ENCODE peak calls at places on chromosomes 7 and 10, in five cellular contexts. One of them, this sample, is unnamed.

GRCh38 chr7:141477866-141478265 is 73.3 kb upstream of the AGK start:
- DNase-seq in mucosa of descending colon: no peak
- DNase-seq in A549: no peak
- DNase-seq in neural progenitor cell: no peak
- DNase-seq in fibroblast of lung: peak
- DNase-seq in this sample: no peak

GRCh38 chr7:129160161-129160911 is 15.8 kb downstream of the TSPAN33 start:
- DNase-seq in mucosa of descending colon: no peak
- DNase-seq in fibroblast of lung: no peak
- DNase-seq in A549: no peak
- DNase-seq in neural progenitor cell: peak
- DNase-seq in this sample: no peak

GRCh38 chr7:103762361-103762760 is 227.1 kb downstream of the RELN start:
- DNase-seq in fibroblast of lung: no peak
- DNase-seq in A549: no peak
- DNase-seq in mucosa of descending colon: no peak
- DNase-seq in neural progenitor cell: no peak
- DNase-seq in this sample: no peak

GRCh38 chr10:91071786-91072185 is 148.7 kb upstream of the PCGF5 start:
- DNase-seq in fibroblast of lung: no peak
- DNase-seq in mucosa of descending colon: no peak
- DNase-seq in A549: no peak
- DNase-seq in neural progenitor cell: no peak
- DNase-seq in this sample: no peak

GRCh38 chr7:139650429-139651100 is 127.1 kb downstream of the CLEC2L start:
- DNase-seq in neural progenitor cell: no peak
- DNase-seq in mucosa of descending colon: no peak
- DNase-seq in fibroblast of lung: peak
- DNase-seq in A549: no peak
- DNase-seq in this sample: no peak

GRCh38 chr10:77801474-77802238 is 124.9 kb downstream of the DLG5 start:
- DNase-seq in fibroblast of lung: peak
- DNase-seq in mucosa of descending colon: no peak
- DNase-seq in A549: no peak
- DNase-seq in neural progenitor cell: no peak
- DNase-seq in this sample: no peak

GRCh38 chr10:3805227-3805790 is 20.3 kb upstream of the KLF6 start:
- DNase-seq in mucosa of descending colon: peak
- DNase-seq in A549: peak
- DNase-seq in neural progenitor cell: no peak
- DNase-seq in fibroblast of lung: peak
- DNase-seq in this sample: no peak

GRCh38 chr7:129773328-129773731 is 161.8 kb downstream of the NRF1 start:
- DNase-seq in neural progenitor cell: no peak
- DNase-seq in fibroblast of lung: no peak
- DNase-seq in A549: no peak
- DNase-seq in mucosa of descending colon: no peak
- DNase-seq in this sample: no peak

GRCh38 chr10:125038637-125039036 is 96.7 kb downstream of the ZRANB1 start:
- DNase-seq in mucosa of descending colon: peak
- DNase-seq in fibroblast of lung: no peak
- DNase-seq in A549: peak
- DNase-seq in neural progenitor cell: no peak
- DNase-seq in this sample: no peak

GRCh38 chr7:115230882-115231508 is 309.1 kb downstream of the MDFIC start:
- DNase-seq in neural progenitor cell: no peak
- DNase-seq in mucosa of descending colon: no peak
- DNase-seq in A549: peak
- DNase-seq in fibroblast of lung: peak
- DNase-seq in this sample: peak

GRCh38 chr10:132382231-132382922 is 14.6 kb upstream of the PWWP2B start:
- DNase-seq in neural progenitor cell: no peak
- DNase-seq in mucosa of descending colon: no peak
- DNase-seq in A549: no peak
- DNase-seq in fibroblast of lung: peak
- DNase-seq in this sample: peak

GRCh38 chr7:79732535-79732934 is 279.1 kb upstream of the MAGI2 start:
- DNase-seq in neural progenitor cell: no peak
- DNase-seq in A549: no peak
- DNase-seq in fibroblast of lung: no peak
- DNase-seq in mucosa of descending colon: no peak
- DNase-seq in this sample: no peak

GRCh38 chr7:74033372-74034311 is 5.7 kb downstream of the ELN start:
- DNase-seq in fibroblast of lung: peak
- DNase-seq in neural progenitor cell: peak
- DNase-seq in mucosa of descending colon: peak
- DNase-seq in A549: no peak
- DNase-seq in this sample: no peak

GRCh38 chr7:42736931-42737330 is 174.9 kb downstream of the C7orf25 start:
- DNase-seq in neural progenitor cell: peak
- DNase-seq in A549: peak
- DNase-seq in mucosa of descending colon: no peak
- DNase-seq in fibroblast of lung: no peak
- DNase-seq in this sample: no peak

GRCh38 chr7:155811560-155811894 is 736 bp downstream of the SHH start:
- DNase-seq in A549: no peak
- DNase-seq in neural progenitor cell: peak
- DNase-seq in fibroblast of lung: no peak
- DNase-seq in mucosa of descending colon: peak
- DNase-seq in this sample: no peak

GRCh38 chr7:150439926-150440325 is 10.5 kb upstream of the GIMAP8 start:
- DNase-seq in fibroblast of lung: peak
- DNase-seq in neural progenitor cell: no peak
- DNase-seq in A549: no peak
- DNase-seq in mucosa of descending colon: no peak
- DNase-seq in this sample: peak

GRCh38 chr7:93558705-93559614 is 15.6 kb downstream of the CALCR start:
- DNase-seq in neural progenitor cell: no peak
- DNase-seq in mucosa of descending colon: no peak
- DNase-seq in A549: no peak
- DNase-seq in fibroblast of lung: peak
- DNase-seq in this sample: no peak

GRCh38 chr10:17126327-17126726 is 3.3 kb downstream of the CUBN start:
- DNase-seq in neural progenitor cell: no peak
- DNase-seq in fibroblast of lung: no peak
- DNase-seq in mucosa of descending colon: no peak
- DNase-seq in A549: no peak
- DNase-seq in this sample: no peak

DNA sequence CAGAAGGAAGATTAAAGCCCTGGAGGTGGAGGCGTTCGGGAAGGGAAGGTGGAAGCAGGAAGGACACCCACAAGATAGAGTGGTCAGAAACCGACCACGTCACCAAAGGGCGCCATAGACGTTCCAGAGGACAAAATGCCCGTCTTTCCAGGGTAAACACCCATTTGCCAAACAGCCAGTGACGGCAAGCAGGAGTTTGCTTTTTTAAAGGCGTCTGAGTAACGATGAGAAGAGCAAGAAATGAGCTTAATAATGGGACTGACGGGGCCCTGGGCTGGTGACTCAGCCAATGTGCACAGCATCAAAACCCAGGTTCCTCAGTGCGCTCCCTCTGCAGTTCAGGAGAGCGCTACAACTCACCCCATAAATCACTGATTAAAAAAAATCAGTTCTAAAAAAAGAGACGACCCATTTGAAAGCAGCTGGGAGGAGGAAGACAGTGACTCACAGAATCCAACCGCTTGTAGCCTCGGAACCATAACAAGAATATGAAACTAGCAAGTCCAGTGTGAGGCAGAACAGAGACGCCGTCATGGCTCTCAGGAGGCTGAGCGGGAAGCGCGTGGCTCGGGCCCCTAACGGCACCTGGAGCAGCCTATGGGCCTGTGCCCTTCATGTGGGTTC is 5.9 kb downstream of the DIP2C start:
- DNase-seq in neural progenitor cell: no peak
- DNase-seq in mucosa of descending colon: no peak
- DNase-seq in fibroblast of lung: peak
- DNase-seq in A549: peak
- DNase-seq in this sample: peak
- TF ChIP-seq CTCF in neural progenitor cell: no peak
- TF ChIP-seq CTCF in mucosa of descending colon: no peak
- TF ChIP-seq CTCF in fibroblast of lung: no peak
- TF ChIP-seq CTCF in A549: peak
- TF ChIP-seq CTCF in this sample: peak

GRCh38 chr7:45192546-45193177 is 35.1 kb downstream of the RAMP3 start:
- DNase-seq in fibroblast of lung: no peak
- DNase-seq in A549: no peak
- DNase-seq in mucosa of descending colon: no peak
- DNase-seq in neural progenitor cell: no peak
- DNase-seq in this sample: no peak
- H3K4me3 ChIP-seq in fibroblast of lung: no peak
- H3K4me3 ChIP-seq in A549: no peak
- H3K4me3 ChIP-seq in mucosa of descending colon: no peak
- H3K4me3 ChIP-seq in neural progenitor cell: no peak
- H3K4me3 ChIP-seq in this sample: no peak

GRCh38 chr10:70508912-70509366 is 30.4 kb downstream of the PALD1 start:
- DNase-seq in fibroblast of lung: peak
- DNase-seq in mucosa of descending colon: peak
- DNase-seq in neural progenitor cell: peak
- DNase-seq in A549: no peak
- DNase-seq in this sample: no peak
- TF ChIP-seq CTCF in fibroblast of lung: no peak
- TF ChIP-seq CTCF in mucosa of descending colon: no peak
- TF ChIP-seq CTCF in neural progenitor cell: peak
- TF ChIP-seq CTCF in A549: no peak
- TF ChIP-seq CTCF in this sample: peak

GRCh38 chr7:111918461-111918860 is 287.7 kb downstream of the DOCK4 start:
- DNase-seq in mucosa of descending colon: no peak
- DNase-seq in neural progenitor cell: no peak
- DNase-seq in A549: no peak
- DNase-seq in fibroblast of lung: no peak
- DNase-seq in this sample: no peak

GRCh38 chr7:111920329-111920728 is 285.9 kb downstream of the DOCK4 start:
- DNase-seq in neural progenitor cell: no peak
- DNase-seq in mucosa of descending colon: no peak
- DNase-seq in A549: no peak
- DNase-seq in fibroblast of lung: no peak
- DNase-seq in this sample: no peak

GRCh38 chr7:111919164-111919563 is 287.0 kb downstream of the DOCK4 start:
- DNase-seq in fibroblast of lung: no peak
- DNase-seq in A549: no peak
- DNase-seq in neural progenitor cell: no peak
- DNase-seq in mucosa of descending colon: no peak
- DNase-seq in this sample: no peak

GRCh38 chr7:111914287-111914686 is 291.9 kb downstream of the DOCK4 start:
- DNase-seq in neural progenitor cell: no peak
- DNase-seq in mucosa of descending colon: no peak
- DNase-seq in fibroblast of lung: no peak
- DNase-seq in A549: no peak
- DNase-seq in this sample: no peak

GRCh38 chr7:111919690-111920179 is 286.5 kb downstream of the DOCK4 start:
- DNase-seq in fibroblast of lung: peak
- DNase-seq in neural progenitor cell: no peak
- DNase-seq in A549: no peak
- DNase-seq in mucosa of descending colon: no peak
- DNase-seq in this sample: no peak
- H3K4me3 ChIP-seq in fibroblast of lung: no peak
- H3K4me3 ChIP-seq in neural progenitor cell: no peak
- H3K4me3 ChIP-seq in A549: no peak
- H3K4me3 ChIP-seq in mucosa of descending colon: no peak
- H3K4me3 ChIP-seq in this sample: no peak

This sample was measured in AG09309.